ENCODE peak calls at places on chromosomes 2 and 18, in five cellular contexts. J, R, X, S and Q are unnamed samples.
A peak's percentile ranks its signal among the peaks of the same experiment; 100 is the strongest.

GRCh38 chr2:59988337-59988736 is 565.1 kb downstream of the BCL11A start:
- DNase-seq in J (no peak), R (no peak), X (no peak), S (no peak), Q (no peak)

GRCh38 chr18:8506251-8507049 is 102.8 kb upstream of the RAB12 start:
- DNase-seq in J (no peak), R (no peak), X (no peak), S (no peak), Q (no peak)

GRCh38 chr2:86175866-86176265 is 19.4 kb downstream of the IMMT start:
- DNase-seq in J (no peak), R (no peak), X (no peak), S (no peak), Q (no peak)

GRCh38 chr2:38650012-38650411 is 15.9 kb upstream of the GALM start:
- DNase-seq in J (no peak), R (no peak), X (peak; percentile 15), S (no peak), Q (no peak)

GRCh38 chr18:77044866-77045664 is 87.5 kb downstream of the MBP start:
- DNase-seq in J (no peak), R (no peak), X (no peak), S (no peak), Q (no peak)

GRCh38 chr2:18531198-18531597 is 29.3 kb downstream of the RDH14 start:
- DNase-seq in J (no peak), R (no peak), X (no peak), S (no peak), Q (no peak)

GRCh38 chr2:142286618-142287017 is 155.8 kb upstream of the LRP1B start:
- DNase-seq in J (no peak), R (peak; percentile 53), X (no peak), S (no peak), Q (peak; percentile 46)

GRCh38 chr2:11042841-11043240 is 112.4 kb upstream of the SLC66A3 start:
- DNase-seq in J (no peak), R (no peak), X (no peak), S (no peak), Q (no peak)

GRCh38 chr2:222043897-222044296 is 254.9 kb downstream of the PAX3 start:
- DNase-seq in J (no peak), R (no peak), X (no peak), S (no peak), Q (no peak)

GRCh38 chr2:97011977-97012569 is 25.7 kb upstream of the FAM178B start:
- DNase-seq in J (peak; percentile 48), R (peak; percentile 52), X (peak; percentile 35), S (peak; percentile 16), Q (peak; percentile 69)

GRCh38 chr2:160432633-160433032 is 61.0 kb downstream of the RBMS1 start:
- DNase-seq in J (no peak), R (no peak), X (no peak), S (no peak), Q (no peak)

GRCh38 chr2:241870611-241871537 is 1.3 kb downstream of the RTP5 start:
- DNase-seq in J (no peak), R (no peak), X (no peak), S (no peak), Q (no peak)

GRCh38 chr2:213989207-213989606 is 421.6 kb upstream of the VWC2L start:
- DNase-seq in J (no peak), R (no peak), X (no peak), S (no peak), Q (no peak)

GRCh38 chr2:105814291-105814940 is 69.7 kb downstream of the NCK2 start:
- DNase-seq in J (peak; percentile 24), R (no peak), X (peak; percentile 54), S (no peak), Q (no peak)

GRCh38 chr2:192148620-192149321 is 46.0 kb downstream of the TMEFF2 start:
- DNase-seq in J (peak; percentile 48), R (peak; percentile 4), X (no peak), S (no peak), Q (no peak)

GRCh38 chr2:236856856-236857616 is 228.7 kb upstream of the COPS8 start:
- DNase-seq in J (no peak), R (peak; percentile 43), X (peak; percentile 3), S (no peak), Q (no peak)

GRCh38 chr2:20185176-20186022 is 39.5 kb downstream of the SDC1 start:
- DNase-seq in J (peak; percentile 40), R (no peak), X (no peak), S (no peak), Q (no peak)

GRCh38 chr18:58292675-58293074 is 248.6 kb downstream of the NEDD4L start:
- DNase-seq in J (no peak), R (no peak), X (no peak), S (no peak), Q (no peak)

GRCh38 chr2:202950592-202950991 is 38.5 kb downstream of the CARF start:
- DNase-seq in J (no peak), R (peak; percentile 13), X (no peak), S (no peak), Q (no peak)

GRCh38 chr2:233247116-233247515 is 4.4 kb upstream of the ATG16L1 start:
- DNase-seq in J (no peak), R (no peak), X (no peak), S (no peak), Q (no peak)

DNA sequence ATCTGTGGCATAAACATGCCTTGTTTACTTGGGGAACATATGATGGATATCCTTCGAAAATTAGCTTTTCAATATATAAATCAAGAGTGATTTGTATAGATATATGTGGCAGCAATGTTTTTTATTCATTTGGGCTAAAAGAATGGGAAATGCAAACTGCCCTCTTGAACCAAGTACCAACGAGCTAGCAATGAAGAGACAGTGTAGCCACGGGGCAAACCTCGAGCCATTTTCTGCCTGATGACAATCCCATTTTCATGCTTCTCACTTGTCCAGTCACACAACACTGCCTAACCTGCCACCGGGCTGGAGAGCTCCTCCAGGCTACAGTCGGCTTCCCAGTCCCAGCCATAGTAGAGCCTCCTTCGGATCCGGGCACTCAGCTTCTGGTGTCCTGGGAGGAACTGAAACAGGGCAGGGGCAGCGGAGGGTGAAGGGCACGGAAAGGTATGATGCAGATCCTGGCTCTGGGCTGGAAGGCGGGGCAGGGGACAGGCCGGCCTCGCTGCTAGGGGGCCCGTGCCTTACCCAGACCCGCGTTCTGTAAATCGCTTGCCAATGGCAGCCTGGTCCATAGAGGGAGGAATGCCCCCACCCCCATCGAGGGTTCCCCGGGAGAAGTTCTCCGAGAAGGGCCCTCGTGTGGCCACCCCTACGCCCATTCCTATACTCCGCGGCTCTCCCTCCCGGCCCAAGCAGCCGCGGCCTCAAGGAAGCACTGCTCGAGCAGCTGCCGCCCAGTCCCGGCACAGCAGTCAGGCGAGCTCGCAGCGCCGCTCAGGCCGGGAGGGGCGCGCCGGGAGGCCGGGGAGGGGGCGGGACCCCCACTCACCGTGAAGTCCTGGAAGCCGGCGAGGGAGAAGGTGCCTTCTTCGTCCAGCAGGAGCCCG is 552 bp downstream of the CNPPD1 start:
- DNase-seq in J (no peak), R (peak; percentile 69), X (peak; percentile 77), S (peak; percentile 63), Q (peak; percentile 62)
- TF ChIP-seq CTCF in J (no peak), R (peak; percentile 21), X (no peak), S (peak; percentile 16), Q (no peak)

GRCh38 chr2:208820289-208820688 is 413.7 kb downstream of the PTH2R start:
- DNase-seq in J (no peak), R (peak; percentile 62), X (no peak), S (no peak), Q (peak; percentile 3)
- H3K4me3 ChIP-seq in J (no peak overlapping the region), R (no peak overlapping the region), X (no peak overlapping the region), S (no peak overlapping the region), Q (no peak overlapping the region)

GRCh38 chr2:177393381-177393780 is 808 bp downstream of the AGPS start:
- DNase-seq in J (no peak), R (no peak), X (no peak), S (no peak), Q (peak; percentile 35)

GRCh38 chr2:177393824-177394614 is 1.4 kb downstream of the AGPS start:
- DNase-seq in J (no peak), R (no peak), X (no peak), S (no peak), Q (no peak)

GRCh38 chr2:177391822-177392372 is 676 bp upstream of the AGPS start:
- DNase-seq in J (no peak), R (no peak), X (no peak), S (no peak), Q (no peak)

GRCh38 chr2:177394622-177395021 is 2.0 kb downstream of the AGPS start:
- DNase-seq in J (no peak), R (no peak), X (no peak), S (no peak), Q (peak; percentile 29)

DNA sequence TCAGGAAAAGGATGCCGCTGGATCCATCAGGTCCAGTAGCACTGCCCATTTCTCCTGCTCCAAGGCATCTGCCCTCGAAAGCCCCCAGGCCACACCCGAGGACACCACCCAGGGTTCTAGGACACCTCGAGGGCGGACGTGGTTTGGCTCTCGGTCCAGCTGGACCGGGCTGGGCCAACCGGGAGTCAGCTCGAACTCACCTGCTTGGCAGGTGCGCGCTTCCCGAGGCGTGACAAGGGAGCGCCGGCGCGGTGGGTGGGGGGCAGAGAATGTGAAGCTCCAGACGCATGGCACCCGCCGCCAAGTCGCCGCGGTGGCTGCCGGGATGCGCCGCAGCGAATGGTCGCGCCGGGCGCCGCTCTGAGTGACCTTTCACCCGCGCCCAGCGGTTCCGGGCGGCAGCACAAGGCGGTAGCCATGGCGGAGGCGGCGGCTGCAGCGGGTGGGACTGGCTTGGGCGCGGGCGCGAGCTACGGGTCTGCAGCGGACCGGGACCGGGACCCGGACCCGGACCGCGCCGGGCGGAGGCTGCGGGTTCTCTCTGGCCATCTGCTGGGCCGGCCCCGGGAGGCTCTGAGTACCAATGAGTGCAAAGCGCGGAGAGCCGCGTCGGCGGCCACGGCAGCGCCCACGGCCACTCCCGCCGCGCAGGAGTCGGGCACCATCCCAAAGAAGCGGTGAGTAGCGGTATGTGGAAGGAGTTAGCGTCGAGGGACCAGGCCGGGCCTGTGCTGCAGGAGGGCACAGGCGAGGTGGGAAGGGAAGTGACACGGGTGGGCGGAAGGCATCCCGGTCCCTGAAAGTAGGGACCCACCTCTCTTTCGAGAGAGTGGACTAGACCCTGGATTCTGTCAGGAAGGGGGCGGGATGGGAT is at the start of gene AGPS:
- DNase-seq in J (no peak), R (peak; percentile 83), X (peak; percentile 74), S (peak; percentile 81), Q (peak; percentile 89)
- TF ChIP-seq CTCF in J (no peak), R (no peak), X (peak; percentile 59), S (peak; percentile 37), Q (peak; percentile 19)

DNA sequence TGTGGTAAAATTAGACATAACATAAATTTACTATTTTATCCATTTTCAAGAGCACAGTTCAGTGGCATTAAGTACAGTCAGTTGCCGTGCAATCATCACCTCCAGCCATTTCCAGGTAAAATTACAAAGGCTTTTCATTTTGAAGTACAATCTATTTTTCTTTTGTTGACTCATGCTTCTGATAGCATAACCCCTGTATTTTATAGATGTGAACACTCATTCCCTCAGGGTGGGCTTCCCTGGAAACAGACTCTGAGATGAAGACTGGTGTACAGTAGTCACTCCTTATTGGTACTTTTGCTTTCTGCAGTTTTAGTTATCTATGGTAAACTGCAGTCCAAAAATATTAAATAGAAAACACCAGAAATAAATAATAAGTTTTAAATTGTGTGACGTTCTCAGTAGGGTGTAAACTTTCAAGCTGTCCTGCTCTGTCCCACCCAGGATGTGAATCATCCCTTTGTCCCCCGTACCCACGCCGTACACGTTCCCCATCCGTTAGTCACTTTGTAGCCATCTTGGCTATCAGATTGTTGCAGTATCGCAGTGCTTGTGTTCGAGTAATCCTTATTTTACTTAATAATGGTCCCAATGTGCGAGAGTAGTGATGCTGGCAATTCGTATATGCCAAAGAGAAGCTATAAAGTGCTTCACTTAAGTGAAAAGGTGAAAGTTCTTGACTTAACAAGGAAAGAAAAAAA is 41.1 kb upstream of the NAB1 start:
- DNase-seq in J (no peak), R (no peak), X (no peak), S (no peak), Q (no peak)
- H3K4me3 ChIP-seq in J (no peak overlapping the region), R (no peak overlapping the region), X (no peak overlapping the region), S (no peak overlapping the region), Q (no peak overlapping the region)